ENCODE peak calls at places on chromosomes 1 and 21, in six cellular contexts. One of them, this sample, is unnamed.

GRCh38 chr1:94124538-94124937 is 3.6 kb upstream of the ABCA4 start:
- DNase-seq in H9: no peak
- DNase-seq in neuronal stem cell: no peak
- DNase-seq in mesenchymal stem cell: no peak
- DNase-seq in H1: no peak
- DNase-seq in trophoblast cell: no peak
- DNase-seq in this sample: no peak

GRCh38 chr1:175195798-175196197 is 3.2 kb upstream of the KIAA0040 start:
- DNase-seq in H9: no peak
- DNase-seq in neuronal stem cell: no peak
- DNase-seq in mesenchymal stem cell: no peak
- DNase-seq in H1: no peak
- DNase-seq in trophoblast cell: no peak
- DNase-seq in this sample: no peak

GRCh38 chr21:37509802-37510393 is 143.3 kb downstream of the DYRK1A start:
- DNase-seq in H9: no peak
- DNase-seq in neuronal stem cell: no peak
- DNase-seq in mesenchymal stem cell: peak; percentile 37
- DNase-seq in H1: no peak
- DNase-seq in trophoblast cell: peak; percentile 27
- DNase-seq in this sample: peak; percentile 62

GRCh38 chr1:106768501-106768900 is 288.0 kb upstream of the PRMT6 start:
- DNase-seq in H9: no peak
- DNase-seq in neuronal stem cell: no peak
- DNase-seq in mesenchymal stem cell: no peak
- DNase-seq in H1: no peak
- DNase-seq in trophoblast cell: no peak
- DNase-seq in this sample: no peak

GRCh38 chr1:109229531-109230127 is 15.9 kb downstream of the SARS1 start:
- DNase-seq in H9: peak; percentile 97
- DNase-seq in neuronal stem cell: peak; percentile 94
- DNase-seq in mesenchymal stem cell: no peak
- DNase-seq in H1: peak; percentile 96
- DNase-seq in trophoblast cell: no peak
- DNase-seq in this sample: no peak

GRCh38 chr1:192826791-192827477 is 18.1 kb downstream of the RGS2 start:
- DNase-seq in H9: no peak
- DNase-seq in neuronal stem cell: no peak
- DNase-seq in mesenchymal stem cell: peak; percentile 27
- DNase-seq in H1: no peak
- DNase-seq in trophoblast cell: peak; percentile 86
- DNase-seq in this sample: no peak

GRCh38 chr1:12095822-12096263 is 32.7 kb downstream of the TNFRSF8 start:
- DNase-seq in H9: peak; percentile 40
- DNase-seq in neuronal stem cell: no peak
- DNase-seq in mesenchymal stem cell: peak; percentile 9
- DNase-seq in H1: no peak
- DNase-seq in trophoblast cell: no peak
- DNase-seq in this sample: peak; percentile 45

GRCh38 chr21:43820466-43820865 is 31.1 kb downstream of the RRP1 start:
- DNase-seq in H9: no peak
- DNase-seq in neuronal stem cell: no peak
- DNase-seq in mesenchymal stem cell: no peak
- DNase-seq in H1: no peak
- DNase-seq in trophoblast cell: no peak
- DNase-seq in this sample: no peak

GRCh38 chr1:207941664-207942063 is 30.7 kb upstream of the CD34 start:
- DNase-seq in H9: no peak
- DNase-seq in neuronal stem cell: no peak
- DNase-seq in mesenchymal stem cell: no peak
- DNase-seq in H1: no peak
- DNase-seq in trophoblast cell: no peak
- DNase-seq in this sample: peak; percentile 50

GRCh38 chr1:52825868-52826267 is 16.7 kb upstream of the ZYG11A start:
- DNase-seq in H9: no peak
- DNase-seq in neuronal stem cell: no peak
- DNase-seq in mesenchymal stem cell: peak; percentile 32
- DNase-seq in H1: no peak
- DNase-seq in trophoblast cell: no peak
- DNase-seq in this sample: peak; percentile 34

GRCh38 chr1:245591346-245592082 is 436.7 kb downstream of the KIF26B start:
- DNase-seq in H9: no peak
- DNase-seq in neuronal stem cell: no peak
- DNase-seq in mesenchymal stem cell: no peak
- DNase-seq in H1: no peak
- DNase-seq in trophoblast cell: no peak
- DNase-seq in this sample: no peak

GRCh38 chr1:64976361-64976760 is 10.0 kb upstream of the JAK1 start:
- DNase-seq in H9: no peak
- DNase-seq in neuronal stem cell: no peak
- DNase-seq in mesenchymal stem cell: no peak
- DNase-seq in H1: no peak
- DNase-seq in trophoblast cell: no peak
- DNase-seq in this sample: no peak

GRCh38 chr1:162055062-162055461 is 14.4 kb upstream of the NOS1AP start:
- DNase-seq in H9: no peak
- DNase-seq in neuronal stem cell: no peak
- DNase-seq in mesenchymal stem cell: peak; percentile 86
- DNase-seq in H1: no peak
- DNase-seq in trophoblast cell: no peak
- DNase-seq in this sample: peak; percentile 87

GRCh38 chr1:7558041-7558461 is 213.0 kb upstream of the VAMP3 start:
- DNase-seq in H9: no peak
- DNase-seq in neuronal stem cell: no peak
- DNase-seq in mesenchymal stem cell: no peak
- DNase-seq in H1: no peak
- DNase-seq in trophoblast cell: no peak
- DNase-seq in this sample: no peak

GRCh38 chr1:21778405-21778727 is 4.6 kb downstream of the USP48 start:
- DNase-seq in H9: no peak
- DNase-seq in neuronal stem cell: no peak
- DNase-seq in mesenchymal stem cell: no peak
- DNase-seq in H1: no peak
- DNase-seq in trophoblast cell: no peak
- DNase-seq in this sample: no peak

GRCh38 chr1:85334962-85335361 is 58.5 kb upstream of the BCL10 start:
- DNase-seq in H9: no peak
- DNase-seq in neuronal stem cell: no peak
- DNase-seq in mesenchymal stem cell: peak; percentile 71
- DNase-seq in H1: no peak
- DNase-seq in trophoblast cell: no peak
- DNase-seq in this sample: peak; percentile 62

GRCh38 chr1:94646151-94646643 is 104.6 kb upstream of the F3 start:
- DNase-seq in H9: no peak
- DNase-seq in neuronal stem cell: no peak
- DNase-seq in mesenchymal stem cell: peak; percentile 53
- DNase-seq in H1: no peak
- DNase-seq in trophoblast cell: peak; percentile 86
- DNase-seq in this sample: peak; percentile 86

GRCh38 chr1:154485106-154485505 is 16.9 kb upstream of the TDRD10 start:
- DNase-seq in H9: no peak
- DNase-seq in neuronal stem cell: no peak
- DNase-seq in mesenchymal stem cell: no peak
- DNase-seq in H1: no peak
- DNase-seq in trophoblast cell: no peak
- DNase-seq in this sample: no peak

GRCh38 chr1:53332188-53332564 is 4.3 kb upstream of the LRP8 start:
- DNase-seq in H9: no peak
- DNase-seq in neuronal stem cell: no peak
- DNase-seq in mesenchymal stem cell: no peak
- DNase-seq in H1: no peak
- DNase-seq in trophoblast cell: no peak
- DNase-seq in this sample: no peak

GRCh38 chr1:15322648-15323350 is 75.8 kb downstream of the FHAD1 start:
- DNase-seq in H9: no peak
- DNase-seq in neuronal stem cell: no peak
- DNase-seq in mesenchymal stem cell: peak; percentile 12
- DNase-seq in H1: no peak
- DNase-seq in trophoblast cell: no peak
- DNase-seq in this sample: no peak

GRCh38 chr1:217369271-217369981 is 261.5 kb downstream of the GPATCH2 start:
- DNase-seq in H9: peak; percentile 45
- DNase-seq in neuronal stem cell: no peak
- DNase-seq in mesenchymal stem cell: no peak
- DNase-seq in H1: no peak
- DNase-seq in trophoblast cell: no peak
- DNase-seq in this sample: no peak

GRCh38 chr1:43530483-43531452 is at the start of gene PTPRF:
- DNase-seq in H9: peak; percentile 69
- DNase-seq in neuronal stem cell: peak; percentile 46
- DNase-seq in mesenchymal stem cell: peak; percentile 51
- DNase-seq in H1: no peak
- DNase-seq in trophoblast cell: no peak
- DNase-seq in this sample: peak; percentile 48

GRCh38 chr1:186819140-186819539 is 9.6 kb upstream of the PLA2G4A start:
- DNase-seq in H9: no peak
- DNase-seq in neuronal stem cell: no peak
- DNase-seq in mesenchymal stem cell: peak; percentile 23
- DNase-seq in H1: no peak
- DNase-seq in trophoblast cell: no peak
- DNase-seq in this sample: peak; percentile 90

GRCh38 chr1:52904590-52905375 is 16.8 kb downstream of the ECHDC2 start:
- DNase-seq in H9: peak; percentile 81
- DNase-seq in neuronal stem cell: no peak
- DNase-seq in mesenchymal stem cell: no peak
- DNase-seq in H1: peak; percentile 38
- DNase-seq in trophoblast cell: no peak
- DNase-seq in this sample: no peak

GRCh38 chr1:18149113-18149641 is 41.6 kb downstream of the IGSF21 start:
- DNase-seq in H9: peak; percentile 48
- DNase-seq in neuronal stem cell: no peak
- DNase-seq in mesenchymal stem cell: no peak
- DNase-seq in H1: no peak
- DNase-seq in trophoblast cell: no peak
- DNase-seq in this sample: no peak
- H4K91ac ChIP-seq in H9: no peak overlapping the region
- H4K91ac ChIP-seq in neuronal stem cell: no peak overlapping the region
- H4K91ac ChIP-seq in mesenchymal stem cell: no peak overlapping the region
- H4K91ac ChIP-seq in H1: no peak overlapping the region
- H4K91ac ChIP-seq in trophoblast cell: no peak overlapping the region
- H4K91ac ChIP-seq in this sample: no peak overlapping the region

DNA sequence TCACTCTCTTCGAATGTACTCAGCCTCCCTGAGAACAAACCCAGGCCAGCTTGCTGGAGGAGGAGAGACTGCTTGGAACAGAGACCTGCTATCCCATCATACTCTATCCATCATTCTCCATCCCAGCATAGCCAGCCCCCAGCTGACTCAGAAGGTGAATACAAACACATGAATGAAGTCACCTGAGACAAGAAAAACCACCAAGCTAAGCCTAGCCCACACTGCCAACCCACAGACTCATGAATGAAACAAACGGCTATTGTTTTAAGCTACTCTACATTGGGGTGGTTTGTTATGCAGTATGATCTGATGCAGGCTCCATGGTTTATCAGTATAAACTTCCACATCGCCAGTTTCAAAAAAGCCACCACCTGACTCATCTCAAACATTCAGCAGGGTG is 395.6 kb downstream of the SETD4 start:
- DNase-seq in H9: no peak
- DNase-seq in neuronal stem cell: no peak
- DNase-seq in mesenchymal stem cell: no peak
- DNase-seq in H1: no peak
- DNase-seq in trophoblast cell: no peak
- DNase-seq in this sample: peak; percentile 77
- H4K91ac ChIP-seq in H9: no peak overlapping the region
- H4K91ac ChIP-seq in neuronal stem cell: no peak overlapping the region
- H4K91ac ChIP-seq in mesenchymal stem cell: no peak overlapping the region
- H4K91ac ChIP-seq in H1: no peak overlapping the region
- H4K91ac ChIP-seq in trophoblast cell: no peak overlapping the region
- H4K91ac ChIP-seq in this sample: no peak overlapping the region

DNA sequence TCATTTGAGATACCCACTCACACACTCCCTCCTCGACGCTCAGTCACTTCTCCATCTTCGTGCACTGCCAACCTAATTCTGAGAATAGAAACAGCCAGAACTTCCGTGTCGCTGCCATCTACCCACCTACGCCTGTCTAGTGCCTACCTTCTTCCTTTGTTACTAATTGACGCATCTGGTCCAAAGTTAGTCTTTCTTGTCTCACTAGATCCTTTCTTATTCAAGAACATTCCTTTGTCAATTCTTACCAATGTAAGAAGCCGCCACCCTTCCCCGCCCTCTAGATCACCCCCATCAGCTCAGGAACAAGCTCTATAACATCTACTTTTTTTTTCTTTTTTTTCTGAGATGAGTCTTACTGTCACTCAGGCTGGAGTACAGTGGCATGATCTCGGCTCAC is 3.7 kb downstream of the PADI6 start:
- DNase-seq in H9: no peak
- DNase-seq in neuronal stem cell: no peak
- DNase-seq in mesenchymal stem cell: no peak
- DNase-seq in H1: no peak
- DNase-seq in trophoblast cell: no peak
- DNase-seq in this sample: no peak
- H4K91ac ChIP-seq in H9: no peak overlapping the region
- H4K91ac ChIP-seq in neuronal stem cell: no peak overlapping the region
- H4K91ac ChIP-seq in mesenchymal stem cell: no peak overlapping the region
- H4K91ac ChIP-seq in H1: no peak overlapping the region
- H4K91ac ChIP-seq in trophoblast cell: no peak overlapping the region
- H4K91ac ChIP-seq in this sample: no peak overlapping the region

DNA sequence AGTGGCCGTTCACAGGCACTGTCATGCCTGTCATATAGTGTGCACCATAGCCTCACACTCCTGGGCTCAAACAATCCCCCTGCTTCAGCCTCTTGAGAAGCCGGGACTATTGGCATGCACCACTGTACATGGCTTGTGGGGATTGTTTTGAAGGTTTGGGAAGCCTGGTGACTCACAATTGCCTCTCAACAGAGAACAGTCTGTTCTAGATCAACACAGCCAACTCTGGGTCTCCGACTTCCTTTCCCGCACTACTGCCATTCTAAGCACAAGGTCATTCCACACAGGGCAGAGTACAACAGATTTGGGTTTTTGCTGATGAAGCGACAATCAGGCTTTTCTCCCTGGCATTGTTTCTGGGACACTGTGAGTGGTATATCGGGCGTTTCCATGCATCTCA is 15.5 kb upstream of the AHCTF1 start:
- DNase-seq in H9: no peak
- DNase-seq in neuronal stem cell: no peak
- DNase-seq in mesenchymal stem cell: peak; percentile 61
- DNase-seq in H1: no peak
- DNase-seq in trophoblast cell: no peak
- DNase-seq in this sample: peak; percentile 46
- H4K91ac ChIP-seq in H9: no peak overlapping the region
- H4K91ac ChIP-seq in neuronal stem cell: no peak overlapping the region
- H4K91ac ChIP-seq in mesenchymal stem cell: no peak overlapping the region
- H4K91ac ChIP-seq in H1: no peak overlapping the region
- H4K91ac ChIP-seq in trophoblast cell: no peak overlapping the region
- H4K91ac ChIP-seq in this sample: no peak overlapping the region

DNA sequence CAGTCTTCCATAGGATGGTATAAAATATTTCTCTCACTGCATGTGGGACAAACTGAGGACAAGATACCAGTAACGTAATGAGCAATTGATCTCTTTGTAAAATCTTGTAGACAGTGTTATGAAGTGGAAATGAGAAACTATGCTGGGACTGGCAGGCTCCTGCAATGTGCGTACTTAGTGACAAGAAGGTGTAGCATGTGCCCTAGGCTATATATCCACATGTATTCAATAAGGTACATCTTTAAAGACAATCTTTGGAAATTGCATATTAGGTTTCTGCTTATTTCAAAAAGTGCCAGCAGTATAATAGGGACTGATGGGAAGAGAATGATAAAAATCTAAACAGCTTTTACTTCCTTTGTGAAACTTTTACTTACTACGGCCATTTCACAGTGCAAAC is 81.9 kb upstream of the GREM2 start:
- DNase-seq in H9: no peak
- DNase-seq in neuronal stem cell: no peak
- DNase-seq in mesenchymal stem cell: no peak
- DNase-seq in H1: no peak
- DNase-seq in trophoblast cell: no peak
- DNase-seq in this sample: no peak
- H4K91ac ChIP-seq in H9: no peak overlapping the region
- H4K91ac ChIP-seq in neuronal stem cell: no peak overlapping the region
- H4K91ac ChIP-seq in mesenchymal stem cell: no peak overlapping the region
- H4K91ac ChIP-seq in H1: no peak overlapping the region
- H4K91ac ChIP-seq in trophoblast cell: no peak overlapping the region
- H4K91ac ChIP-seq in this sample: no peak overlapping the region